ENCODE peak calls at places on chromosomes 13 and 19, in eight cellular contexts. T is right lobe of liver, D is Calu3, Z is left lung, M is NB4, F is foreskin fibroblast, G is uterus, S is suprapubic skin. A is an unnamed sample.

GRCh38 chr19:15479391-15480345 is at the start of gene PGLYRP2:
- DNase-seq in T (peak; percentile 85), D (peak; percentile 42), Z (no peak), M (no peak), F (peak; percentile 2), G (no peak), S (no peak), A (no peak)

GRCh38 chr19:17470204-17470841 is at the start of gene SLC27A1:
- DNase-seq in T (peak; percentile 99), D (peak; percentile 97), Z (peak; percentile 97), M (peak; percentile 98), F (peak; percentile 99), G (peak; percentile 99), S (peak; percentile 99), A (peak; percentile 98)

GRCh38 chr19:13764101-13764807 is at the start of gene MRI1:
- DNase-seq in T (peak; percentile 85), D (peak; percentile 74), Z (peak; percentile 92), M (peak; percentile 85), F (peak; percentile 73), G (peak; percentile 83), S (peak; percentile 88), A (peak; percentile 83)

GRCh38 chr19:33292595-33293254 is 9.6 kb downstream of the CEBPA start:
- DNase-seq in T (peak; percentile 89), D (no peak), Z (peak; percentile 77), M (peak; percentile 47), F (no peak), G (no peak), S (no peak), A (peak; percentile 78)

GRCh38 chr19:15180451-15181390 is 20.1 kb downstream of the NOTCH3 start:
- DNase-seq in T (no peak), D (no peak), Z (peak; percentile 84), M (no peak), F (no peak), G (no peak), S (no peak), A (peak; percentile 51)

GRCh38 chr19:35249146-35249847 is 495 bp downstream of the LSR start:
- DNase-seq in T (no peak), D (peak; percentile 34), Z (peak; percentile 47), M (no peak), F (no peak), G (no peak), S (peak; percentile 76), A (peak; percentile 42)

GRCh38 chr19:39297931-39298634 is 1.9 kb downstream of the IFNL1 start:
- DNase-seq in T (peak; percentile 60), D (no peak), Z (peak; percentile 81), M (no peak), F (no peak), G (no peak), S (peak; percentile 65), A (peak; percentile 46)

GRCh38 chr13:22128413-22129198 is 457.7 kb downstream of the FGF9 start:
- DNase-seq in T (no peak), D (no peak), Z (no peak), M (no peak), F (no peak), G (no peak), S (no peak), A (peak; percentile 10)

GRCh38 chr13:113951246-113951999 is 22.5 kb downstream of the C13orf46 start:
- DNase-seq in T (peak; percentile 87), D (peak; percentile 47), Z (peak; percentile 95), M (peak; percentile 82), F (peak; percentile 77), G (peak; percentile 83), S (peak; percentile 93), A (peak; percentile 91)

GRCh38 chr13:94999871-95000270 is 287.5 kb upstream of the SOX21 start:
- DNase-seq in T (no peak), D (no peak), Z (no peak), M (no peak), F (no peak), G (no peak), S (no peak), A (no peak)

GRCh38 chr13:46620029-46620428 is 67.1 kb downstream of the LRCH1 start:
- DNase-seq in T (no peak), D (no peak), Z (no peak), M (no peak), F (no peak), G (no peak), S (no peak), A (no peak)

GRCh38 chr13:40933508-40933907 is 85.6 kb downstream of the ELF1 start:
- DNase-seq in T (no peak), D (no peak), Z (no peak), M (no peak), F (no peak), G (no peak), S (no peak), A (no peak)

GRCh38 chr19:2046046-2046907 is 4.8 kb downstream of the MKNK2 start:
- DNase-seq in T (no peak), D (no peak), Z (peak; percentile 73), M (no peak), F (no peak), G (no peak), S (peak; percentile 80), A (no peak)

GRCh38 chr13:110099922-110100321 is 207.0 kb downstream of the COL4A1 start:
- DNase-seq in T (no peak), D (no peak), Z (no peak), M (no peak), F (no peak), G (no peak), S (no peak), A (no peak)

GRCh38 chr19:57773488-57773887 is 4.0 kb downstream of the ZNF586 start:
- DNase-seq in T (no peak), D (no peak), Z (no peak), M (no peak), F (no peak), G (no peak), S (no peak), A (no peak)

GRCh38 chr13:26498524-26499208 is 58.8 kb upstream of the WASF3 start:
- DNase-seq in T (no peak), D (no peak), Z (no peak), M (no peak), F (no peak), G (no peak), S (no peak), A (no peak)

GRCh38 chr13:105774739-105775460 is 760.6 kb downstream of the EFNB2 start:
- DNase-seq in T (no peak), D (peak; percentile 33), Z (no peak), M (no peak), F (no peak), G (no peak), S (no peak), A (no peak)

GRCh38 chr13:85651440-85651839 is 147.8 kb downstream of the SLITRK6 start:
- DNase-seq in T (no peak), D (no peak), Z (peak; percentile 11), M (no peak), F (no peak), G (no peak), S (no peak), A (no peak)

GRCh38 chr13:33870046-33870668 is 52.2 kb downstream of the RFC3 start:
- DNase-seq in T (peak; percentile 68), D (no peak), Z (no peak), M (no peak), F (no peak), G (no peak), S (no peak), A (no peak)
- TF ChIP-seq CTCF in T (no peak), D (no peak), Z (no peak), M (no peak), F (no peak), G (no peak), S (no peak), A (no peak)

GRCh38 chr19:50882188-50882587 is 8.9 kb downstream of the KLK2 start:
- DNase-seq in T (no peak), D (no peak), Z (no peak), M (no peak), F (no peak), G (no peak), S (no peak), A (no peak)
- TF ChIP-seq CTCF in T (no peak), D (no peak), Z (no peak), M (no peak), F (no peak), G (no peak), S (no peak), A (no peak)

DNA sequence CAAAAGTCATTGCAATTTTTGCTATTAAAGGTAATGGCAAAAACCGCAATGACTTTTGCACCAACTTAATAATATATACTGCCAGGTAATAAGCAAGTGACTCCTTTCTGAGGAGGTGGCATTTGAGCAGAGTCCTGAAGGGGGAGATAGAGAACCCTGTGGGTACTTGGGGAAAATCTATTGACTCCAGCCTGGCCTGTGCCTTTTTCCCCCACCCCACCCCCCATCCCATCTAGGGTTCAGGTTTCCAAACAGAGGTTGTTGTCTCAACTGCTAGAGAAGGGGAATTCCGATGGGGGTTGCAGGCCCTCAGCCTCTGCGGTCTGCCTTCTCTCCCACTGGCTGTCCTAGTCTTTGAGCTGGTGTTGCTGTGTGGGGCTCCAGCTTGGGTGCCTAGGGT is 11.5 kb downstream of the S1PR2 start:
- DNase-seq in T (no peak), D (peak; percentile 41), Z (no peak), M (peak; percentile 78), F (peak; percentile 39), G (no peak), S (no peak), A (no peak)
- TF ChIP-seq CTCF in T (peak; percentile 37), D (no peak), Z (no peak), M (peak; percentile 81), F (peak; percentile 41), G (no peak), S (no peak), A (peak; percentile 14)

GRCh38 chr13:103883152-103883551 is 816.9 kb upstream of the SLC10A2 start:
- DNase-seq in T (peak; percentile 81), D (peak; percentile 83), Z (peak; percentile 90), M (peak; percentile 40), F (peak; percentile 93), G (peak; percentile 49), S (peak; percentile 91), A (peak; percentile 50)
- TF ChIP-seq CTCF in T (peak; percentile 43), D (no peak), Z (peak; percentile 56), M (peak; percentile 14), F (peak; percentile 55), G (no peak), S (no peak), A (no peak)